ENCODE peak calls at places on chromosomes 5 and 9, in four cellular contexts. W, U, E and X are unnamed samples.

GRCh38 chr5:40409600-40409999 is 270.1 kb upstream of the PTGER4 start:
- DNase-seq in W (no peak), U (no peak), E (no peak), X (no peak)

GRCh38 chr5:154860123-154860522 is 1.7 kb downstream of the CNOT8 start:
- DNase-seq in W (no peak), U (peak), E (no peak), X (peak)

GRCh38 chr9:130235558-130236435 is 29.8 kb upstream of the HMCN2 start:
- DNase-seq in W (peak), U (no peak), E (peak), X (peak)

GRCh38 chr5:152255411-152255810 is 149.7 kb downstream of the NMUR2 start:
- DNase-seq in W (no peak), U (no peak), E (no peak), X (no peak)

GRCh38 chr5:39076757-39077475 is 2.7 kb upstream of the RICTOR start:
- DNase-seq in W (no peak), U (no peak), E (no peak), X (no peak)

GRCh38 chr9:34862043-34862442 is 96.0 kb upstream of the PHF24 start:
- DNase-seq in W (no peak), U (no peak), E (no peak), X (no peak)

GRCh38 chr5:24905123-24905522 is 260.3 kb upstream of the CDH10 start:
- DNase-seq in W (no peak), U (no peak), E (no peak), X (no peak)

GRCh38 chr9:120689860-120690259 is 24.4 kb downstream of the MEGF9 start:
- DNase-seq in W (no peak), U (no peak), E (no peak), X (no peak)

GRCh38 chr9:136021891-136022681 is 60.9 kb upstream of the UBAC1 start:
- DNase-seq in W (peak), U (no peak), E (peak), X (no peak)